ENCODE peak calls at places on chromosomes 5 and 9, in nine cellular contexts. N, K, H, Y, X, E, M, S and P are unnamed samples.
A peak's percentile ranks its signal among the peaks of the same experiment; 100 is the strongest.

GRCh38 chr5:174384509-174384947 is 339.0 kb downstream of the NSG2 start:
- DNase-seq in S (peak; percentile 73), H (no peak), E (peak; percentile 79), X (no peak), Y (no peak), N (peak; percentile 74), K (no peak), M (no peak), P (no peak)

GRCh38 chr5:17216974-17217325 is 481 bp upstream of the BASP1 start:
- DNase-seq in E (peak; percentile 51), N (peak; percentile 68), M (peak; percentile 48), S (peak; percentile 61), X (no peak), K (peak; percentile 50), H (no peak), Y (peak; percentile 7), P (no peak)

GRCh38 chr5:139294372-139295165 is 1.0 kb downstream of the MATR3 start:
- DNase-seq in H (peak; percentile 47), X (peak; percentile 86), E (peak; percentile 82), M (peak; percentile 55), S (peak; percentile 81), N (peak; percentile 77), K (peak; percentile 81), Y (peak; percentile 83), P (peak; percentile 73)

GRCh38 chr5:119221330-119221729 is 134.5 kb upstream of the TNFAIP8 start:
- DNase-seq in X (no peak), E (no peak), N (no peak), Y (no peak), M (no peak), K (no peak), S (no peak), H (no peak), P (no peak)

GRCh38 chr5:32103521-32103920 is 70.6 kb downstream of the GOLPH3 start:
- DNase-seq in M (no peak), Y (no peak), S (no peak), E (no peak), H (no peak), K (no peak), N (no peak), X (no peak), P (no peak)

GRCh38 chr5:1201327-1202025 is at the start of gene SLC6A19:
- DNase-seq in X (no peak), K (no peak), E (no peak), N (no peak), H (no peak), M (no peak), Y (no peak), S (no peak), P (no peak)

GRCh38 chr9:100193078-100193477 is 94.0 kb downstream of the INVS start:
- DNase-seq in S (no peak), N (no peak), H (no peak), M (no peak), X (no peak), Y (no peak), E (no peak), K (no peak), P (no peak)

GRCh38 chr5:5512496-5512895 is 90.0 kb downstream of the ICE1 start:
- DNase-seq in N (no peak), E (no peak), X (no peak), M (no peak), S (no peak), H (no peak), K (no peak), Y (no peak), P (no peak)

GRCh38 chr5:122126711-122127385 is 2.5 kb upstream of the ZNF474 start:
- DNase-seq in Y (no peak), M (no peak), E (peak; percentile 30), N (peak; percentile 73), X (no peak), H (no peak), K (no peak), S (no peak), P (no peak)

GRCh38 chr5:101068298-101068697 is 165.2 kb upstream of the ST8SIA4 start:
- DNase-seq in X (no peak), N (no peak), H (no peak), Y (no peak), M (no peak), E (no peak), S (no peak), K (no peak), P (no peak)

GRCh38 chr9:74920944-74921626 is 31.6 kb downstream of the C9orf40 start:
- DNase-seq in Y (no peak), M (peak; percentile 18), K (no peak), X (no peak), H (no peak), E (no peak), N (no peak), S (no peak), P (no peak)

GRCh38 chr9:123365881-123366528 is 10.0 kb downstream of the CRB2 start:
- DNase-seq in M (no peak), X (no peak), Y (no peak), E (no peak), N (no peak), S (no peak), H (no peak), K (no peak), P (no peak)
- TF ChIP-seq CTCF in M (no peak), X (no peak), Y (no peak), E (no peak), N (no peak), S (no peak), H (no peak), K (no peak), P (no peak)

DNA sequence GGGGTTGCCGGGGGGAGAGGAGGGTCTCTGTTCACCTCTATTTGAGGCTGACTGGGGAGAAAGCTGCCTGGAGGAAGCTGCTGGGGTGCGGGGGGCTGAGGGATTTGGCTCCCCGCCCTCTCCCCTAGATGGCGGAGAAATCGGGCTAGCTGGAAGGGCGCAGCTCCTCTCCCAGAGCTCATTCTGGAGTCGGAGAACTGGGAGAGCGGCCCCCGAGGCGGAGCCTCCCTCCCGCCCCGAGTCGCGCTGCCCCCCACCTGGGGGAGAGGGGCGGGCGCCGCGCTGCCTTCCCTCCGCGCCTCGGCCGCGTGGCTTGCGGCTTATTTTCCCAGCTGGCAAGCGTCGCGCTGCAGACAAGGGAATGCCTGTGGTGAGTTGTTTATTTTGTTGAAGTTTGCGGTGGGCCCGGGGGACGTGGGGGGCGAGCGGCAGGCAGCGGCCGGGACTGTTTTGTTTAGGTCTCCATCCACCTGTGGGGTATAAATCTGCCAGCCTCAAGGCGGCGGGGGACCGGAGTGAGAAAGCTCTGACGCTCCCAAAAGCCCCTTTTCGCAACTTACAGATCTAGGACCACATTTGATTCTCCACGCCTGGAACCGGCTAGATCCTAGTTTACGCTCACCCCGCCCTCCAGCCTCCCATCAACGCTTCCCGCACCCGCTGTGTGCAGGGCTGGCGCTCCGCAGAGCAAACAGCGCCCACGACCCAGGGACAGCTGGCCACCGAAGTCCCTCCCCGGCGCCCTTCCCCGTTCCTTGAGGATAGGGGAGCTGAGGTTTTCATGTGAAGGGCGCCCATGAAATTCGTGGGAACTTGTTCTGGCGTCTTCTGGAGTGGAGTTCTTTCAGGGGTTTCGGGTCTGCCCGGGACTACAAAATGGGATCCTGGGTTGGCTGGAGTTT is 4.0 kb upstream of the RGMB start:
- DNase-seq in K (peak; percentile 27), N (peak; percentile 56), E (peak; percentile 92), X (peak; percentile 39), S (peak; percentile 53), M (peak; percentile 45), H (peak; percentile 64), Y (peak; percentile 26), P (peak; percentile 63)
- TF ChIP-seq CTCF in K (peak; percentile 50), N (no peak), E (peak; percentile 18), X (no peak), S (no peak), M (no peak), H (no peak), Y (peak; percentile 41), P (peak; percentile 78)

GRCh38 chr5:177361418-177362101 is 3.8 kb downstream of the RGS14 start:
- DNase-seq in M (no peak), Y (no peak), X (peak; percentile 52), K (no peak), N (no peak), E (no peak), H (no peak), S (no peak), P (peak; percentile 47)
- TF ChIP-seq CTCF in M (no peak), Y (no peak), X (no peak), K (no peak), N (no peak), E (no peak), H (no peak), S (no peak), P (no peak)

GRCh38 chr5:134524219-134524825 is 1.1 kb upstream of the JADE2 start:
- DNase-seq in H (peak; percentile 82), X (peak; percentile 76), Y (peak; percentile 87), K (peak; percentile 28), N (peak; percentile 79), M (peak; percentile 69), S (peak; percentile 78), E (peak; percentile 63), P (peak; percentile 78)
- TF ChIP-seq CTCF in H (no peak), X (no peak), Y (no peak), K (no peak), N (no peak), M (no peak), S (no peak), E (no peak), P (no peak)

GRCh38 chr9:104494808-104495207 is 9.3 kb upstream of the OR13F1 start:
- DNase-seq in H (no peak), X (no peak), N (peak; percentile 3), Y (no peak), K (no peak), M (peak; percentile 33), S (no peak), E (no peak), P (no peak)
- TF ChIP-seq CTCF in H (no peak), X (no peak), N (peak; percentile 22), Y (peak; percentile 21), K (peak; percentile 47), M (peak; percentile 44), S (no peak), E (no peak), P (no peak)